ENCODE peak calls at places on chromosomes 2 and 18, in four cellular contexts. G is WTC11, K is K562, M is GM12878. B is an unnamed sample.

GRCh38 chr2:12155308-12156061 is 409.1 kb downstream of the LPIN1 start:
- DNase-seq in G (no peak), K (no peak), M (no peak), B (no peak)

GRCh38 chr2:67927489-67927888 is 135.3 kb downstream of the C1D start:
- DNase-seq in G (peak), K (no peak), M (no peak), B (no peak)

GRCh38 chr2:64274399-64275173 is 130.4 kb upstream of the PELI1 start:
- DNase-seq in G (no peak), K (no peak), M (no peak), B (no peak)

GRCh38 chr2:48305569-48305968 is 224.4 kb upstream of the STON1 start:
- DNase-seq in G (no peak), K (no peak), M (no peak), B (peak)

GRCh38 chr2:216023055-216023648 is 9.8 kb upstream of the MREG start:
- DNase-seq in G (peak), K (peak), M (no peak), B (peak)

GRCh38 chr18:79930020-79930642 is 21.3 kb downstream of the SLC66A2 start:
- DNase-seq in G (no peak), K (no peak), M (no peak), B (no peak)

GRCh38 chr2:174586896-174587295 is 10.7 kb downstream of the WIPF1 start:
- DNase-seq in G (no peak), K (no peak), M (no peak), B (no peak)

GRCh38 chr2:119751706-119752105 is 8.0 kb upstream of the PTPN4 start:
- DNase-seq in G (no peak), K (no peak), M (no peak), B (no peak)

GRCh38 chr2:54454922-54455583 is 1.1 kb upstream of the SPTBN1 start:
- DNase-seq in G (peak), K (no peak), M (no peak), B (peak)

GRCh38 chr2:173355132-173355865 is 627 bp downstream of the CDCA7 start:
- DNase-seq in G (peak), K (peak), M (no peak), B (peak)

GRCh38 chr2:157252529-157252928 is 5.0 kb upstream of the GALNT5 start:
- DNase-seq in G (no peak), K (no peak), M (no peak), B (no peak)

GRCh38 chr2:110852541-110853263 is 120.3 kb downstream of the ACOXL start:
- DNase-seq in G (no peak), K (no peak), M (no peak), B (no peak)

GRCh38 chr18:37965572-37965970 is 400.0 kb upstream of the CELF4 start:
- DNase-seq in G (no peak), K (no peak), M (no peak), B (no peak)

GRCh38 chr2:176132397-176133086 is 3.0 kb downstream of the HOXD8 start:
- DNase-seq in G (no peak), K (no peak), M (no peak), B (no peak)

GRCh38 chr18:3283908-3284307 is 22.0 kb downstream of the MYL12B start:
- DNase-seq in G (no peak), K (peak), M (no peak), B (no peak)

GRCh38 chr2:43358688-43359201 is 132.3 kb upstream of the ZFP36L2 start:
- DNase-seq in G (no peak), K (no peak), M (no peak), B (peak)

GRCh38 chr2:74588664-74589063 is 34.1 kb downstream of the DOK1 start:
- DNase-seq in G (no peak), K (no peak), M (no peak), B (no peak)

GRCh38 chr2:134154269-134154668 is 99.6 kb upstream of the MGAT5 start:
- DNase-seq in G (no peak), K (no peak), M (peak), B (no peak)

GRCh38 chr2:135636982-135637381 is 104.7 kb upstream of the UBXN4 start:
- DNase-seq in G (no peak), K (no peak), M (no peak), B (no peak)

GRCh38 chr2:160087854-160088745 is 25.7 kb upstream of the PLA2R1 start:
- DNase-seq in G (no peak), K (peak), M (no peak), B (peak)

GRCh38 chr2:38277245-38278119 is 99.6 kb downstream of the ATL2 start:
- DNase-seq in G (peak), K (no peak), M (no peak), B (peak)

GRCh38 chr2:177721815-177722552 is 329.4 kb downstream of the AGPS start:
- DNase-seq in G (no peak), K (no peak), M (no peak), B (no peak)

GRCh38 chr2:18531198-18531597 is 29.3 kb downstream of the RDH14 start:
- DNase-seq in G (no peak), K (no peak), M (no peak), B (no peak)

GRCh38 chr2:79414690-79415089 is 98.2 kb upstream of the CTNNA2 start:
- DNase-seq in G (no peak), K (no peak), M (no peak), B (no peak)

GRCh38 chr2:23695214-23696162 is 231.4 kb downstream of the ATAD2B start:
- DNase-seq in G (no peak), K (no peak), M (no peak), B (no peak)

GRCh38 chr2:191866675-191867506 is 20.0 kb upstream of the CAVIN2 start:
- DNase-seq in G (no peak), K (peak), M (no peak), B (peak)

GRCh38 chr18:30814446-30814845 is 228.1 kb downstream of the DSC3 start:
- DNase-seq in G (no peak), K (no peak), M (no peak), B (no peak)

GRCh38 chr2:54579682-54580349 is 123.7 kb downstream of the SPTBN1 start:
- DNase-seq in G (no peak), K (no peak), M (peak), B (peak)

GRCh38 chr2:88671786-88672427 is 19.6 kb upstream of the RPIA start:
- DNase-seq in G (no peak), K (peak), M (no peak), B (peak)

GRCh38 chr2:128796321-128796720 is 477.7 kb upstream of the HS6ST1 start:
- DNase-seq in G (no peak), K (no peak), M (no peak), B (no peak)

GRCh38 chr2:217349251-217349650 is 489.4 kb upstream of the TNP1 start:
- DNase-seq in G (no peak), K (no peak), M (no peak), B (no peak)

GRCh38 chr2:173667415-173667814 is 297.8 kb downstream of the SP3 start:
- DNase-seq in G (no peak), K (no peak), M (no peak), B (peak)

GRCh38 chr2:213199871-213200270 is 48.5 kb upstream of the IKZF2 start:
- DNase-seq in G (no peak), K (no peak), M (no peak), B (peak)

GRCh38 chr2:156400704-156401678 is 35.2 kb upstream of the GPD2 start:
- DNase-seq in G (peak), K (peak), M (peak), B (peak)

GRCh38 chr18:6056171-6056932 is 161.0 kb upstream of the TMEM200C start:
- DNase-seq in G (no peak), K (no peak), M (no peak), B (peak)

GRCh38 chr2:186113284-186113683 is 372.8 kb upstream of the ZC3H15 start:
- DNase-seq in G (no peak), K (no peak), M (no peak), B (no peak)

GRCh38 chr2:240437861-240438809 is 2.7 kb downstream of the GPC1 start:
- DNase-seq in G (peak), K (peak), M (no peak), B (peak)

GRCh38 chr2:75602724-75603342 is 42.1 kb upstream of the EVA1A start:
- DNase-seq in G (no peak), K (no peak), M (no peak), B (no peak)

GRCh38 chr18:60198063-60198462 is 174.5 kb downstream of the MC4R start:
- DNase-seq in G (no peak), K (peak), M (no peak), B (no peak)

GRCh38 chr18:47969851-47970250 is 39.4 kb upstream of the SMAD2 start:
- DNase-seq in G (no peak), K (no peak), M (no peak), B (no peak)

GRCh38 chr18:47968006-47968676 is 37.7 kb upstream of the SMAD2 start:
- DNase-seq in G (peak), K (no peak), M (no peak), B (no peak)

GRCh38 chr18:47968721-47969120 is 38.3 kb upstream of the SMAD2 start:
- DNase-seq in G (no peak), K (no peak), M (no peak), B (no peak)

DNA sequence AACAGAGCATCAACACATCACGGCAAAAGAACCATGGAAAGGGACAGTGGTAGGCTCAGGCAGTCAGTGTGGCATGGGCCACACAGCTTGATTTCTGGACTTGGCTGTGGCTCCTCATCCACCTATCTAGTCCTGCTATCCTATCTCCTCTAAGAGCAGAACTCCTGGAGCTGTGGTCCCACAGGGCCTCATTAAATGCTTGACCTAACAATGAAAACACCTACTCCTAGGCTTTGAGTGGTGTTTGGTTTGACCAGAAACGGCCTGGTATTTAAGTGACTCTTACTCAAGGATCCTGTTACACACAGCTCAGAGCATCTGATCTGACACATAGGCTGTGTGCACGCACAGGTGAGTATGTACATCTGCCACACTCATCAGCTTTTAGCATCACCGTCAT is 33.6 kb upstream of the SMAD2 start:
- DNase-seq in G (no peak), K (no peak), M (no peak), B (no peak)
- TF ChIP-seq CBFB in G (no peak), K (no peak), M (no peak), B (no peak)

GRCh38 chr2:9309147-9309546 is 102.5 kb downstream of the ASAP2 start:
- DNase-seq in G (no peak), K (no peak), M (no peak), B (no peak)
- TF ChIP-seq CBFB in G (no peak), K (no peak), M (no peak), B (no peak)

GRCh38 chr2:228853151-228853550 is 417.9 kb downstream of the PID1 start:
- DNase-seq in G (peak), K (no peak), M (no peak), B (no peak)

GRCh38 chr2:228845162-228845910 is 425.8 kb downstream of the PID1 start:
- DNase-seq in G (no peak), K (no peak), M (no peak), B (no peak)

GRCh38 chr2:228846161-228846560 is 424.9 kb downstream of the PID1 start:
- DNase-seq in G (no peak), K (no peak), M (no peak), B (no peak)

GRCh38 chr2:228848638-228849037 is 422.4 kb downstream of the PID1 start:
- DNase-seq in G (no peak), K (no peak), M (no peak), B (no peak)

DNA sequence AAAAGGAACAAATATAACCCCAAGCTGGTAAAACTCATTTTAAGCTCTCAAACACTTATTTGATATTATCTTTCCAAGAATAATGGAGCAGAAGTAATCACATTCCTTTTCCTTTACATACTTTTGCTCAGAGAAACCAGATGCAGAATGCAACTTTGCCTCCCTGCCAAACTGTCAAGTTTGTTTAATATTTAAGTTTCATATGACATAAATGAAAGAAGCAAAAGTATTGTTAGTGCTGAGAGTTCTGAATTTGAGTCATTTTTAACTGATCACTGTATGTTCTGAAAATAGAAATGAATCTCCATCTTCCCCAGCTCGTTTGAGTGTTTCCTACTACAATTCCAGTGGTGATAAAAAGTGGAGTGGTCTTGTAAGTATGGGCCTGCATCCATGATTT is 423.4 kb downstream of the PID1 start:
- DNase-seq in G (no peak), K (no peak), M (no peak), B (no peak)
- TF ChIP-seq CBFB in G (no peak), K (no peak), M (no peak), B (no peak)

GRCh38 chr2:86610871-86611270 is 12.8 kb downstream of the RNF103 start:
- DNase-seq in G (no peak), K (no peak), M (no peak), B (no peak)
- TF ChIP-seq CBFB in G (no peak), K (no peak), M (no peak), B (no peak)

GRCh38 chr2:8174641-8175257 is 507.1 kb upstream of the ID2 start:
- DNase-seq in G (no peak), K (no peak), M (no peak), B (no peak)
- TF ChIP-seq CBFB in G (no peak), K (no peak), M (no peak), B (no peak)

GRCh38 chr2:106745468-106745867 is 140.5 kb downstream of the ST6GAL2 start:
- DNase-seq in G (peak), K (no peak), M (no peak), B (no peak)
- TF ChIP-seq CBFB in G (no peak), K (no peak), M (no peak), B (no peak)

GRCh38 chr2:20221169-20221938 is 3.6 kb downstream of the SDC1 start:
- DNase-seq in G (no peak), K (no peak), M (no peak), B (no peak)
- TF ChIP-seq CBFB in G (no peak), K (no peak), M (no peak), B (no peak)

DNA sequence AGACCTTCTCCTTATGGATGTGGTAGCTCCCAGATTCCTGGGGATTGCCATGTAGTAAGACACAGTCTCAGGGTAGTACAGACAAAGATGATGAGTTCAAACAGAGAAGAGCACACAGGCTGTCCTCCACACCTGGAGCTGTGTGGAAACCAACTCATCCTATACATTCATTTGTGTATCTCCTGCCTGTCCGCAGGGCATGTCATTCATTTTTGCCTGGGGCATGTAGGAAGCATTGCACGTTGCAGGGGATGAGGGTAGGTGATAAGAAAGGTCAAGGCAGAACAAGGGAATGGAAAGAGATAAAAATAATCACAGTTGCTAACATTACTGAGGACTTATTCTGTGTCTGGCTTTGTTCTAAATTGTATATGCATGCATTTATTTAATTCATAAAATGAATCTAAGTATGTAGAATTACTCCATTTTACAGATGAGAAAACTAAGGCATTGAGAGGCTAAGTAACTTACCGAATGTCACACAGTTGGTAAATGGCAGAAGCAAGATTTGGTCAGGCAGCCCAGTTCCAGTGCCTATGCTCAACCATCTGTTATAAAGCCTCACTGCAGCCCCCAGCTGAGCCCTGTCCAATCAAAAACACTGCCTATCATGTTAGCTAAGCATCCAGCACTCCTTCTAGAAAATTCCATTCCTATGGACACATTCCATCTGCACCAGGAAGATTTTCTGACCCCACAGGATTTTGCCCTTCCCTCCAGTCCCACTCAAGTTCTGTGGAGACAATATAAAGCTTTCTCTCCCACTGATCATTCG is 81.0 kb downstream of the SUMO1 start:
- DNase-seq in G (no peak), K (no peak), M (no peak), B (no peak)
- TF ChIP-seq CBFB in G (no peak), K (no peak), M (no peak), B (no peak)

B was measured in HepG2.